ENCODE peak calls at places on chromosomes 4 and X, in ten cellular contexts. V is tibial nerve, R is GM12878, Q is transverse colon, M is ovary, X is stomach, D is heart left ventricle, G is endothelial cell of umbilical vein, K is suprapubic skin, S is breast epithelium. J is an unnamed sample.

GRCh38 chr4:104901438-104901837 is 245.2 kb upstream of the TET2 start:
- DNase-seq in V (no peak), R (no peak), Q (no peak), M (no peak), X (no peak), D (no peak), G (no peak), K (no peak), S (no peak), J (no peak)

GRCh38 chr4:52377563-52377962 is 281.5 kb downstream of the USP46 start:
- DNase-seq in V (no peak), R (no peak), Q (no peak), M (no peak), X (no peak), D (no peak), G (no peak), K (no peak), S (no peak), J (no peak)

GRCh38 chr4:84952004-84952403 is 14.5 kb downstream of the WDFY3 start:
- DNase-seq in V (no peak), R (no peak), Q (no peak), M (no peak), X (no peak), D (no peak), G (peak; percentile 21), K (no peak), S (no peak), J (no peak)

GRCh38 chrX:38891641-38892413 is 90.6 kb downstream of the MID1IP1 start:
- DNase-seq in V (no peak), R (no peak), Q (no peak), M (no peak), X (no peak), D (no peak), G (no peak), K (no peak), S (no peak), J (no peak)

GRCh38 chr4:169791064-169791463 is 33.3 kb upstream of the HPF1 start:
- DNase-seq in V (no peak), R (no peak), Q (no peak), M (no peak), X (no peak), D (no peak), G (no peak), K (no peak), S (no peak), J (no peak)

GRCh38 chrX:100207331-100208024 is 202.6 kb downstream of the PCDH19 start:
- DNase-seq in V (no peak), R (no peak), Q (no peak), M (no peak), X (no peak), D (no peak), G (no peak), K (no peak), S (no peak), J (no peak)

GRCh38 chr4:7124643-7125442 is 57.0 kb upstream of the GRPEL1 start:
- DNase-seq in V (peak; percentile 48), R (no peak), Q (peak; percentile 40), M (peak; percentile 81), X (peak; percentile 66), D (peak; percentile 45), G (peak; percentile 4), K (no peak), S (no peak), J (peak; percentile 93)

GRCh38 chrX:99480728-99481127 is 929.3 kb downstream of the PCDH19 start:
- DNase-seq in V (no peak), R (no peak), Q (no peak), M (no peak), X (no peak), D (no peak), G (no peak), K (no peak), S (no peak), J (no peak)

GRCh38 chr4:68904786-68905185 is 46.8 kb downstream of the UGT2A3 start:
- DNase-seq in V (no peak), R (peak; percentile 21), Q (peak; percentile 25), M (no peak), X (no peak), D (no peak), G (no peak), K (no peak), S (no peak), J (no peak)

GRCh38 chr4:88147799-88148217 is 10.6 kb downstream of the ABCG2 start:
- DNase-seq in V (no peak), R (no peak), Q (no peak), M (no peak), X (no peak), D (no peak), G (no peak), K (no peak), S (no peak), J (no peak)

GRCh38 chr4:154982187-154983047 is 201.3 kb downstream of the RBM46 start:
- DNase-seq in V (peak; percentile 25), R (peak; percentile 15), Q (peak; percentile 56), M (peak; percentile 59), X (peak; percentile 74), D (peak; percentile 31), G (peak; percentile 61), K (no peak), S (peak; percentile 27), J (no peak)

GRCh38 chrX:39220952-39221351 is 419.7 kb downstream of the MID1IP1 start:
- DNase-seq in V (no peak), R (no peak), Q (no peak), M (no peak), X (no peak), D (no peak), G (no peak), K (no peak), S (no peak), J (no peak)

GRCh38 chrX:65596270-65596669 is 61.7 kb upstream of the LAS1L start:
- DNase-seq in V (no peak), R (peak; percentile 43), Q (peak; percentile 24), M (peak; percentile 47), X (no peak), D (no peak), G (peak; percentile 54), K (no peak), S (peak; percentile 35), J (no peak)

GRCh38 chr4:1834047-1834769 is 21.7 kb downstream of the LETM1 start:
- DNase-seq in V (no peak), R (peak; percentile 55), Q (no peak), M (no peak), X (no peak), D (no peak), G (no peak), K (no peak), S (no peak), J (no peak)

GRCh38 chr4:40204507-40205258 is 7.9 kb downstream of the RHOH start:
- DNase-seq in V (no peak), R (no peak), Q (no peak), M (no peak), X (no peak), D (no peak), G (no peak), K (no peak), S (no peak), J (no peak)
- H3K4me3 ChIP-seq in V (no peak overlapping the region), R (peak overlapping the region; percentile 72), Q (no peak overlapping the region), M (no peak overlapping the region), X (no peak overlapping the region), D (no peak overlapping the region), G (no peak overlapping the region), K (no peak overlapping the region), S (no peak overlapping the region), J (no peak overlapping the region)

GRCh38 chrX:56564921-56565861 is 1.8 kb downstream of the UBQLN2 start:
- DNase-seq in V (no peak), R (no peak), Q (no peak), M (no peak), X (no peak), D (no peak), G (no peak), K (no peak), S (no peak), J (no peak)

GRCh38 chrX:56564182-56564885 is 907 bp downstream of the UBQLN2 start:
- DNase-seq in V (no peak), R (no peak), Q (peak; percentile 11), M (no peak), X (no peak), D (peak; percentile 30), G (peak; percentile 40), K (no peak), S (no peak), J (no peak)

GRCh38 chrX:56563231-56564116 is at the start of gene UBQLN2:
- DNase-seq in V (peak; percentile 64), R (no peak), Q (peak; percentile 85), M (peak; percentile 83), X (peak; percentile 82), D (peak; percentile 85), G (peak; percentile 84), K (peak; percentile 80), S (peak; percentile 67), J (no peak)
- TF ChIP-seq POLR2A in V (peak; percentile 64), R (peak; percentile 93), Q (peak; percentile 83), M (peak; percentile 76), X (peak; percentile 45), D (no peak), G (no peak), K (peak; percentile 73), S (peak; percentile 63), J (peak; percentile 64)

GRCh38 chrX:40755291-40756249 is 20.2 kb upstream of the MED14 start:
- DNase-seq in V (no peak), R (no peak), Q (no peak), M (no peak), X (no peak), D (peak; percentile 76), G (peak; percentile 5), K (no peak), S (peak; percentile 31), J (no peak)

GRCh38 chrX:40759374-40759773 is 24.0 kb upstream of the MED14 start:
- DNase-seq in V (no peak), R (no peak), Q (no peak), M (no peak), X (no peak), D (no peak), G (no peak), K (no peak), S (no peak), J (no peak)

DNA sequence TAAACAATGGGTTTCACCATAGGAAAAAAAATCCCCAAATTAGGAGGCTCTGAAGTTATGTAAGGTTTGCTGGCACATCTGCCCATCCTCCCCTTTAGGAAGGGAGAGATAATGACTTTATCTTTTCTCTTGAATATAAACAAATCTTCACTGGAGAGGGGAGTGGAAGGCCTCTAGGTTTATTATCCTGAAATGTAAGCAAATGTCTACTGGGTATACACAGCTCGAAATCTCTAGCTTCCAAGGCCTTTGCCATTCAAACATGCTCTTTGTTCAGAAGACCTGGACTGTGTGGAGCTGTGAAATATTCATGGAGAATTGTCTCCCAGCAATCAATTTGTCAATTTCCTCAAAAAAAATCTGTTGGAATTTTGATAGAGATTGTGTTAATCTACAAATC is 21.7 kb upstream of the MED14 start:
- DNase-seq in V (no peak), R (no peak), Q (no peak), M (no peak), X (no peak), D (no peak), G (no peak), K (no peak), S (no peak), J (no peak)
- H3K27me3 ChIP-seq in V (peaks cover 9% of the 10 kb centered on the region), R (peaks cover 3% of the 10 kb centered on the region), Q (no peaks in the 10 kb centered on the region), M (no peaks in the 10 kb centered on the region), X (no peaks in the 10 kb centered on the region), D (no peaks in the 10 kb centered on the region), G (no peaks in the 10 kb centered on the region), K (no peaks in the 10 kb centered on the region), S (no peaks in the 10 kb centered on the region), J (no peaks in the 10 kb centered on the region)

DNA sequence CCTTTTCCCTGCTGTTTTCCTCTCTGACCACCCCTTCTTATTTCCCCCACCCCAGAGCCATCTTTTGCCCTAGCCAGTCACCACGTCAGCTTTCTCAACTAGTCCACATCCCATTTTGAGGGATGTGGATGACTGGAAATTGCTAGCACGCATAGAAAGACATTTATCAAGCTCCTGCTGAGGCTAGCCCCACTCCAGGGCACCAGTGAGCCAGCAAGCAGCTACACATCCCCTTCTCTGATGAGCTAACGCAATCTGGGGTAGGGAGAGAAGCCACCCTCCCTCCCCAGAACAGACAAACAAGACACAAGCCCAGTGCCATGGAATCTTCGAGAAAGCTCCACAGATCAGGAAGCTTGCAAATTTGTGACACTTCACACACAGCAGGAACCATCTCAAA is 1.2 kb downstream of the GABRE start:
- DNase-seq in V (no peak), R (no peak), Q (no peak), M (no peak), X (no peak), D (no peak), G (peak; percentile 20), K (no peak), S (no peak), J (no peak)
- H3K4me3 ChIP-seq in V (peak overlapping the region; percentile 61), R (no peak overlapping the region), Q (no peak overlapping the region), M (no peak overlapping the region), X (peak overlapping the region; percentile 49), D (peak overlapping the region; percentile 64), G (peak overlapping the region; percentile 67), K (peak overlapping the region; percentile 64), S (peak overlapping the region; percentile 72), J (peak overlapping the region; percentile 63)